ENCODE peak calls at places on chromosome 10, in five cellular contexts. M is RWPE1, Y is heart left ventricle, A is epithelial cell of esophagus, X is fibroblast of lung. J is an unnamed sample.

GRCh38 chr10:79328737-79329504 is 18.3 kb upstream of the PPIF start:
- DNase-seq in M (peak; percentile 74), Y (peak; percentile 19), A (peak; percentile 92), X (peak; percentile 55), J (peak; percentile 52)

GRCh38 chr10:14547826-14548225 is 217.1 kb upstream of the FRMD4A start:
- DNase-seq in M (no peak), Y (no peak), A (no peak), X (no peak), J (no peak)

GRCh38 chr10:7397049-7397448 is 13.8 kb downstream of the SFMBT2 start:
- DNase-seq in M (no peak), Y (no peak), A (no peak), X (peak; percentile 59), J (peak; percentile 27)

GRCh38 chr10:100998991-100999741 is 442 bp upstream of the LZTS2 start:
- DNase-seq in M (peak; percentile 83), Y (peak; percentile 87), A (peak; percentile 68), X (peak; percentile 71), J (peak; percentile 68)

GRCh38 chr10:14477408-14477710 is 146.6 kb upstream of the FRMD4A start:
- DNase-seq in M (no peak), Y (no peak), A (no peak), X (peak; percentile 86), J (no peak)

GRCh38 chr10:52318822-52319464 is 4.9 kb downstream of the DKK1 start:
- DNase-seq in M (peak; percentile 74), Y (no peak), A (peak; percentile 92), X (peak; percentile 99), J (peak; percentile 89)

GRCh38 chr10:6013413-6014192 is 36.3 kb upstream of the IL15RA start:
- DNase-seq in M (no peak), Y (no peak), A (no peak), X (no peak), J (no peak)

GRCh38 chr10:119762035-119762434 is 36.2 kb downstream of the INPP5F start:
- DNase-seq in M (no peak), Y (no peak), A (no peak), X (no peak), J (no peak)

GRCh38 chr10:31940839-31941653 is 12.4 kb upstream of the ARHGAP12 start:
- DNase-seq in M (peak; percentile 91), Y (no peak), A (peak; percentile 98), X (peak; percentile 96), J (peak; percentile 98)

GRCh38 chr10:126350216-126350992 is 37.9 kb downstream of the ADAM12 start:
- DNase-seq in M (peak; percentile 80), Y (no peak), A (peak; percentile 97), X (peak; percentile 99), J (peak; percentile 96)

GRCh38 chr10:35217458-35217857 is 90.8 kb downstream of the CREM start:
- DNase-seq in M (no peak), Y (no peak), A (no peak), X (no peak), J (no peak)

GRCh38 chr10:28637346-28637745 is 40.0 kb upstream of the BAMBI start:
- DNase-seq in M (no peak), Y (no peak), A (no peak), X (no peak), J (no peak)

GRCh38 chr10:20988357-20988983 is 91.4 kb upstream of the NEBL start:
- DNase-seq in M (no peak), Y (no peak), A (no peak), X (no peak), J (peak; percentile 41)

GRCh38 chr10:44935201-44935960 is 24.2 kb upstream of the RASSF4 start:
- DNase-seq in M (no peak), Y (peak; percentile 77), A (peak; percentile 61), X (peak; percentile 98), J (peak; percentile 36)

GRCh38 chr10:14953452-14954000 is 370 bp downstream of the DCLRE1C start:
- DNase-seq in M (peak; percentile 34), Y (peak; percentile 61), A (peak; percentile 51), X (peak; percentile 73), J (no peak)

GRCh38 chr10:71429929-71430328 is 33.2 kb downstream of the CDH23 start:
- DNase-seq in M (no peak), Y (no peak), A (no peak), X (no peak), J (no peak)

GRCh38 chr10:112700401-112700800 is 249.6 kb upstream of the TCF7L2 start:
- DNase-seq in M (no peak), Y (no peak), A (no peak), X (peak; percentile 19), J (no peak)

GRCh38 chr10:54477738-54478137 is 323.3 kb downstream of the PCDH15 start:
- DNase-seq in M (no peak), Y (no peak), A (no peak), X (no peak), J (no peak)

GRCh38 chr10:103054621-103055020 is 136.5 kb downstream of the CNNM2 start:
- DNase-seq in M (no peak), Y (no peak), A (no peak), X (no peak), J (no peak)

GRCh38 chr10:130621231-130621775 is 485.1 kb downstream of the GLRX3 start:
- DNase-seq in M (peak; percentile 7), Y (no peak), A (no peak), X (no peak), J (peak; percentile 51)

GRCh38 chr10:2944788-2945187 is 122.6 kb upstream of the PFKP start:
- DNase-seq in M (no peak), Y (no peak), A (peak; percentile 54), X (no peak), J (no peak)

GRCh38 chr10:101284171-101285092 is 55.2 kb upstream of the LBX1 start:
- DNase-seq in M (no peak), Y (no peak), A (no peak), X (no peak), J (no peak)

GRCh38 chr10:122189185-122189584 is 81.9 kb upstream of the BTBD16 start:
- DNase-seq in M (no peak), Y (no peak), A (no peak), X (no peak), J (no peak)

GRCh38 chr10:6052247-6053221 is 9.6 kb downstream of the IL2RA start:
- DNase-seq in M (peak; percentile 29), Y (no peak), A (peak; percentile 42), X (no peak), J (peak; percentile 41)

GRCh38 chr10:5525581-5526271 is 965 bp downstream of the CALML3 start:
- DNase-seq in M (peak; percentile 82), Y (no peak), A (peak; percentile 86), X (peak; percentile 42), J (peak; percentile 76)

GRCh38 chr10:14220026-14220425 is 110.7 kb downstream of the FRMD4A start:
- DNase-seq in M (no peak), Y (no peak), A (no peak), X (peak; percentile 48), J (no peak)

GRCh38 chr10:9825491-9826018 is 1192.1 kb upstream of the CELF2 start:
- DNase-seq in M (no peak), Y (no peak), A (peak; percentile 4), X (peak; percentile 55), J (no peak)

GRCh38 chr10:119301397-119301796 is 94.0 kb downstream of the GRK5 start:
- DNase-seq in M (no peak), Y (no peak), A (no peak), X (peak; percentile 44), J (no peak)

DNA sequence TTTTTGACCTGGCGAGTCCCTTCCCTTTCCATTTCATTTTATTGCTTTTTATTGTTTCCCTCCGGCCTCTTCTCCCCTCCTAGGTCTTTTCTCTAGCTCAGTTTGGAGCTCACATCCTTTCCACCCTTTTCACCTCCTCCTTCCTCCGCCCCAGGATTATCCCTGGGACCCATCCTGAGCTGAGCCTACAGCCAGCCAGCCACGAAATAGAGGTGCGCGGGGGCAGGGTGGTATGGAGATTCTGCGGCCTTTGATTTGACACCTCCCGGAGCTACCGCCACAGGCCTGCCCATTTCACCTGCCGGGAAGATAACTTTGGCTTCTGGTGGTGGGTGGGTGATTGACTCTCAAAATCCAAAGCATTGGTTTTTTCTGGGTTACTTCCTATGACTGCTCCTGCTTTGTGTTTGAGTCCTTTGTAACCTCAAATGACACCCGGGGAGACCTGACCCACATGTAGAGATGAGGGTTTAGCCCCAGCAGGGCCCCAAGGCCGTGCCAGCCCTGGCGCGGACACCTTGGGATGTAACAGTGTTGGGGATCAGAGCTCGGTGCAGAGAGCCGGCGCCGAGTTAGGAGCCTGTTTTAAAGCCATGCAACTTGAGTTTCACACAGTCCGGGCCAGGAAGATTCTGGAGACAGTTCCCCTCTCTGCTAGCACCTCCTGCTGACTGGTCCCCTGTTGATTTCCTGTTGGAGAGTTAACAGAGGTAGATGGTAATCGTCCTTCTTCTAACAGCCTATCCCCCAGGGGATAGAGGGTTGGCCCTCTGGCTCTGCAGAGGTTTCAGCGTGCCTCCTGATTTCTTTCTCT is 1.5 kb downstream of the DUSP5 start:
- DNase-seq in M (peak; percentile 66), Y (peak; percentile 42), A (peak; percentile 82), X (peak; percentile 69), J (peak; percentile 87)
- TF ChIP-seq CTCF in M (no peak), Y (no peak), A (peak; percentile 51), X (peak; percentile 56), J (peak; percentile 43)

DNA sequence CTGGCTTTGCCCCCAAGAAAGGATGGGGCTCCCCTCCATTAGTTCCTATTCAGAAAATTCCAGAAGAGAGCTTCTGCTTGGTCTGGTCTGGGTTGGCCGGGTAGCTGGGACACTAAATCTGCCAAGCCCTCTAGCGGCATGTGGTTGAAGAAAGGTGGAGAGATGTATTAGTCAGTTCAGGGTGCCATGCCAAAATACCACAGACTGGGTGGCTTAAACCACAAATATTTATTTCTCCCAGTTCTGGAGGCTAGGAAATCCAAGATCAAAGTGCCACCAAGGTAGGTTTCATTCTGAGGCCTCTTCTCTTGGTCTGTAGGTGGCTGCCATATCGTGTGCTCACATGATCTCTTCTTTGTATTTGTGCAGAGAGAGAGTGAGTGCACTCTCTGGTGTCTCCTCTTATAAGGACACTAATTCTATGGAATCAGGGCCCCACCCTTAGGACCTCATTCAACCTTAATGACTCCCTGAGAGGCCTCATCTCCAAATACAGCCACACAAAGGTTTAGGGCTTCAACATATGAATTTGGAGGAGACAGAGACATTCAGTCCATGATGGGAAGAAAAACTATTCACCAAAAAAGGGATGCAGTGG is 38.7 kb upstream of the MTPAP start:
- DNase-seq in M (peak; percentile 56), Y (no peak), A (peak; percentile 66), X (peak; percentile 73), J (peak; percentile 90)
- TF ChIP-seq CTCF in M (no peak), Y (no peak), A (peak; percentile 34), X (no peak), J (peak; percentile 44)

DNA sequence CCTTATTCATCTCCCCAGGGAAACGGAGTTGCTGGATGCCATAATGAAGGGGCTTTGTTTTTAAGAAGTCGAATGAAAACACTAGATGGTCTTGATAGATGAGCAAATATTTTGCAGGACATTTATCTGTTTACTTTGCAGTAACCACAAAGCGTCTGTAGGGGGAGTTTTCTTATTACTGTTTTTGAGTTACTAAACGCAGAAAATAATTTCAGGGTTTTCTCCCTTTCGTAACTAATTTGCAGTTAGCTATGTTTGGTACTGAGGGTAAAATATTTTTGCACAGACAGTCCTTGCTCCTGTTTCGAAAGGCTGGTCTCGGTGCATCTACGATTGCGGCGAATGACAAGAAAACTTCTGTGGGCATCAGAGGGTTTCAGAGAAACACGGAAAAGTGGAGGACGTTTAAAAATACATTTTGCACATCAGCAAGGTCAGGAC is 505.6 kb upstream of the MKI67 start:
- DNase-seq in M (no peak), Y (no peak), A (no peak), X (peak; percentile 9), J (peak; percentile 49)
- TF ChIP-seq CTCF in M (peak; percentile 19), Y (peak; percentile 65), A (peak; percentile 21), X (peak; percentile 46), J (peak; percentile 31)

DNA sequence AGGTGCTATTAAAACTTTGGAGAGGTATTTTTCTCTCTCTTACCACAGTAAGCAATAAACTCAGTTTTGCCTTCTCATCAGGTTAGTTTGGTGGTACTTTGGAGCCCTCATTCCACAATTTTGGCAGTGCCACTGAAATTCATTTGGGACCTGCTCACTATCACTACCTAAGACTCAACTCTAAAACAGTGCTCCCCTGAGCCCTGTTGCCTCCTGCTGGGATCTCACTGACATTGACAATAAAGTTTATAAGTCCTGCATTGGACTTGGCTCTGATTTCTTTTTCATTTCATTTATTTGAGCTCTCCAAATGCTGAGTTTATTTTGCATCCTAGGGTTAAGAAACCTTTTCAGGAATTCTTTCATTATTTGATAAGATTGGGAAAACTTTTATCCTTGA is 130.8 kb upstream of the HPS1 start:
- DNase-seq in M (no peak), Y (no peak), A (no peak), X (no peak), J (no peak)
- TF ChIP-seq CTCF in M (no peak), Y (no peak), A (no peak), X (no peak), J (no peak)

J was measured in MCF 10A.